ENCODE peak calls at places on chromosomes 6 and 20, in ten cellular contexts. One of them, this sample, is unnamed.

GRCh38 chr20:10242166-10242565 is 23.5 kb downstream of the SNAP25 start:
- DNase-seq in ELR: no peak
- DNase-seq in RWPE1: no peak
- DNase-seq in right cardiac atrium: no peak
- DNase-seq in AG08395: peak
- DNase-seq in natural killer cell: no peak
- DNase-seq in DMS153: no peak
- DNase-seq in GM10248: no peak
- DNase-seq in stimulated activated CD4-positive, alpha-beta T cell treated with anti-CD3 and anti-CD28 coated beads, TNF-alpha, amount 100 ng/mL, for 24 hours: no peak
- DNase-seq in MV-4-11: peak
- DNase-seq in this sample: no peak

GRCh38 chr20:20017852-20018245 is 687 bp downstream of the NAA20 start:
- DNase-seq in ELR: peak
- DNase-seq in RWPE1: peak
- DNase-seq in right cardiac atrium: no peak
- DNase-seq in AG08395: no peak
- DNase-seq in natural killer cell: peak
- DNase-seq in DMS153: no peak
- DNase-seq in GM10248: peak
- DNase-seq in stimulated activated CD4-positive, alpha-beta T cell treated with anti-CD3 and anti-CD28 coated beads, TNF-alpha, amount 100 ng/mL, for 24 hours: no peak
- DNase-seq in MV-4-11: no peak
- DNase-seq in this sample: peak

GRCh38 chr6:139154885-139155547 is 20.1 kb downstream of the HECA start:
- DNase-seq in ELR: peak
- DNase-seq in RWPE1: no peak
- DNase-seq in right cardiac atrium: no peak
- DNase-seq in AG08395: no peak
- DNase-seq in natural killer cell: no peak
- DNase-seq in DMS153: no peak
- DNase-seq in GM10248: no peak
- DNase-seq in stimulated activated CD4-positive, alpha-beta T cell treated with anti-CD3 and anti-CD28 coated beads, TNF-alpha, amount 100 ng/mL, for 24 hours: no peak
- DNase-seq in MV-4-11: peak
- DNase-seq in this sample: no peak

GRCh38 chr20:22293886-22294285 is 290.5 kb downstream of the FOXA2 start:
- DNase-seq in ELR: no peak
- DNase-seq in RWPE1: no peak
- DNase-seq in right cardiac atrium: no peak
- DNase-seq in AG08395: no peak
- DNase-seq in natural killer cell: no peak
- DNase-seq in DMS153: no peak
- DNase-seq in GM10248: no peak
- DNase-seq in stimulated activated CD4-positive, alpha-beta T cell treated with anti-CD3 and anti-CD28 coated beads, TNF-alpha, amount 100 ng/mL, for 24 hours: no peak
- DNase-seq in MV-4-11: no peak
- DNase-seq in this sample: no peak

GRCh38 chr6:15048367-15048766 is 197.5 kb upstream of the JARID2 start:
- DNase-seq in ELR: no peak
- DNase-seq in RWPE1: no peak
- DNase-seq in right cardiac atrium: no peak
- DNase-seq in AG08395: no peak
- DNase-seq in natural killer cell: no peak
- DNase-seq in DMS153: no peak
- DNase-seq in GM10248: peak
- DNase-seq in stimulated activated CD4-positive, alpha-beta T cell treated with anti-CD3 and anti-CD28 coated beads, TNF-alpha, amount 100 ng/mL, for 24 hours: no peak
- DNase-seq in MV-4-11: no peak
- DNase-seq in this sample: no peak

GRCh38 chr20:22490287-22491187 is 93.8 kb downstream of the FOXA2 start:
- DNase-seq in ELR: no peak
- DNase-seq in RWPE1: peak
- DNase-seq in right cardiac atrium: peak
- DNase-seq in AG08395: no peak
- DNase-seq in natural killer cell: no peak
- DNase-seq in DMS153: peak
- DNase-seq in GM10248: no peak
- DNase-seq in stimulated activated CD4-positive, alpha-beta T cell treated with anti-CD3 and anti-CD28 coated beads, TNF-alpha, amount 100 ng/mL, for 24 hours: no peak
- DNase-seq in MV-4-11: no peak
- DNase-seq in this sample: no peak

GRCh38 chr6:155013457-155013876 is 18.4 kb downstream of the TIAM2 start:
- DNase-seq in ELR: no peak
- DNase-seq in RWPE1: no peak
- DNase-seq in right cardiac atrium: no peak
- DNase-seq in AG08395: no peak
- DNase-seq in natural killer cell: no peak
- DNase-seq in DMS153: no peak
- DNase-seq in GM10248: no peak
- DNase-seq in stimulated activated CD4-positive, alpha-beta T cell treated with anti-CD3 and anti-CD28 coated beads, TNF-alpha, amount 100 ng/mL, for 24 hours: no peak
- DNase-seq in MV-4-11: no peak
- DNase-seq in this sample: no peak

GRCh38 chr20:30488941-30489601 is 768.4 kb upstream of the DEFB115 start:
- DNase-seq in ELR: no peak
- DNase-seq in RWPE1: no peak
- DNase-seq in right cardiac atrium: no peak
- DNase-seq in AG08395: no peak
- DNase-seq in natural killer cell: no peak
- DNase-seq in DMS153: no peak
- DNase-seq in GM10248: no peak
- DNase-seq in stimulated activated CD4-positive, alpha-beta T cell treated with anti-CD3 and anti-CD28 coated beads, TNF-alpha, amount 100 ng/mL, for 24 hours: no peak
- DNase-seq in MV-4-11: no peak
- DNase-seq in this sample: no peak

GRCh38 chr6:158654498-158654897 is 4.6 kb downstream of the SYTL3 start:
- DNase-seq in ELR: peak
- DNase-seq in RWPE1: no peak
- DNase-seq in right cardiac atrium: peak
- DNase-seq in AG08395: peak
- DNase-seq in natural killer cell: peak
- DNase-seq in DMS153: peak
- DNase-seq in GM10248: no peak
- DNase-seq in stimulated activated CD4-positive, alpha-beta T cell treated with anti-CD3 and anti-CD28 coated beads, TNF-alpha, amount 100 ng/mL, for 24 hours: no peak
- DNase-seq in MV-4-11: peak
- DNase-seq in this sample: no peak

GRCh38 chr6:39076086-39076992 is 27.8 kb downstream of the GLP1R start:
- DNase-seq in ELR: no peak
- DNase-seq in RWPE1: no peak
- DNase-seq in right cardiac atrium: no peak
- DNase-seq in AG08395: no peak
- DNase-seq in natural killer cell: peak
- DNase-seq in DMS153: no peak
- DNase-seq in GM10248: no peak
- DNase-seq in stimulated activated CD4-positive, alpha-beta T cell treated with anti-CD3 and anti-CD28 coated beads, TNF-alpha, amount 100 ng/mL, for 24 hours: no peak
- DNase-seq in MV-4-11: no peak
- DNase-seq in this sample: no peak

GRCh38 chr6:164749126-164749758 is 560.2 kb downstream of the C6orf118 start:
- DNase-seq in ELR: no peak
- DNase-seq in RWPE1: peak
- DNase-seq in right cardiac atrium: peak
- DNase-seq in AG08395: peak
- DNase-seq in natural killer cell: no peak
- DNase-seq in DMS153: peak
- DNase-seq in GM10248: no peak
- DNase-seq in stimulated activated CD4-positive, alpha-beta T cell treated with anti-CD3 and anti-CD28 coated beads, TNF-alpha, amount 100 ng/mL, for 24 hours: no peak
- DNase-seq in MV-4-11: no peak
- DNase-seq in this sample: no peak

GRCh38 chr6:26126394-26127221 is 39.4 kb downstream of the HFE start:
- DNase-seq in ELR: peak
- DNase-seq in RWPE1: no peak
- DNase-seq in right cardiac atrium: no peak
- DNase-seq in AG08395: no peak
- DNase-seq in natural killer cell: no peak
- DNase-seq in DMS153: no peak
- DNase-seq in GM10248: no peak
- DNase-seq in stimulated activated CD4-positive, alpha-beta T cell treated with anti-CD3 and anti-CD28 coated beads, TNF-alpha, amount 100 ng/mL, for 24 hours: no peak
- DNase-seq in MV-4-11: no peak
- DNase-seq in this sample: no peak

GRCh38 chr6:40732878-40733277 is 145.7 kb upstream of the LRFN2 start:
- DNase-seq in ELR: no peak
- DNase-seq in RWPE1: no peak
- DNase-seq in right cardiac atrium: no peak
- DNase-seq in AG08395: no peak
- DNase-seq in natural killer cell: no peak
- DNase-seq in DMS153: no peak
- DNase-seq in GM10248: no peak
- DNase-seq in stimulated activated CD4-positive, alpha-beta T cell treated with anti-CD3 and anti-CD28 coated beads, TNF-alpha, amount 100 ng/mL, for 24 hours: no peak
- DNase-seq in MV-4-11: no peak
- DNase-seq in this sample: no peak

GRCh38 chr20:58239216-58239615 is 10.8 kb upstream of the ANKRD60 start:
- DNase-seq in ELR: peak
- DNase-seq in RWPE1: no peak
- DNase-seq in right cardiac atrium: no peak
- DNase-seq in AG08395: no peak
- DNase-seq in natural killer cell: no peak
- DNase-seq in DMS153: no peak
- DNase-seq in GM10248: no peak
- DNase-seq in stimulated activated CD4-positive, alpha-beta T cell treated with anti-CD3 and anti-CD28 coated beads, TNF-alpha, amount 100 ng/mL, for 24 hours: no peak
- DNase-seq in MV-4-11: no peak
- DNase-seq in this sample: no peak

GRCh38 chr6:87346700-87347099 is 2.1 kb downstream of the C6orf163 start:
- DNase-seq in ELR: no peak
- DNase-seq in RWPE1: no peak
- DNase-seq in right cardiac atrium: no peak
- DNase-seq in AG08395: no peak
- DNase-seq in natural killer cell: no peak
- DNase-seq in DMS153: no peak
- DNase-seq in GM10248: no peak
- DNase-seq in stimulated activated CD4-positive, alpha-beta T cell treated with anti-CD3 and anti-CD28 coated beads, TNF-alpha, amount 100 ng/mL, for 24 hours: no peak
- DNase-seq in MV-4-11: no peak
- DNase-seq in this sample: no peak

GRCh38 chr20:33992145-33992922 is 1.4 kb upstream of the RALY start:
- DNase-seq in ELR: peak
- DNase-seq in RWPE1: peak
- DNase-seq in right cardiac atrium: no peak
- DNase-seq in AG08395: no peak
- DNase-seq in natural killer cell: no peak
- DNase-seq in DMS153: no peak
- DNase-seq in GM10248: no peak
- DNase-seq in stimulated activated CD4-positive, alpha-beta T cell treated with anti-CD3 and anti-CD28 coated beads, TNF-alpha, amount 100 ng/mL, for 24 hours: no peak
- DNase-seq in MV-4-11: no peak
- DNase-seq in this sample: peak

GRCh38 chr20:3629893-3630292 is 33.3 kb downstream of the GFRA4 start:
- DNase-seq in ELR: no peak
- DNase-seq in RWPE1: no peak
- DNase-seq in right cardiac atrium: no peak
- DNase-seq in AG08395: no peak
- DNase-seq in natural killer cell: no peak
- DNase-seq in DMS153: no peak
- DNase-seq in GM10248: no peak
- DNase-seq in stimulated activated CD4-positive, alpha-beta T cell treated with anti-CD3 and anti-CD28 coated beads, TNF-alpha, amount 100 ng/mL, for 24 hours: no peak
- DNase-seq in MV-4-11: no peak
- DNase-seq in this sample: no peak

GRCh38 chr6:107304421-107305025 is 154.8 kb downstream of the PDSS2 start:
- DNase-seq in ELR: peak
- DNase-seq in RWPE1: peak
- DNase-seq in right cardiac atrium: no peak
- DNase-seq in AG08395: no peak
- DNase-seq in natural killer cell: no peak
- DNase-seq in DMS153: no peak
- DNase-seq in GM10248: no peak
- DNase-seq in stimulated activated CD4-positive, alpha-beta T cell treated with anti-CD3 and anti-CD28 coated beads, TNF-alpha, amount 100 ng/mL, for 24 hours: no peak
- DNase-seq in MV-4-11: no peak
- DNase-seq in this sample: no peak

GRCh38 chr20:59403261-59403961 is 103.0 kb downstream of the EDN3 start:
- DNase-seq in ELR: peak
- DNase-seq in RWPE1: peak
- DNase-seq in right cardiac atrium: peak
- DNase-seq in AG08395: peak
- DNase-seq in natural killer cell: peak
- DNase-seq in DMS153: no peak
- DNase-seq in GM10248: peak
- DNase-seq in stimulated activated CD4-positive, alpha-beta T cell treated with anti-CD3 and anti-CD28 coated beads, TNF-alpha, amount 100 ng/mL, for 24 hours: peak
- DNase-seq in MV-4-11: no peak
- DNase-seq in this sample: peak

GRCh38 chr6:157432231-157432630 is 51.2 kb downstream of the ZDHHC14 start:
- DNase-seq in ELR: no peak
- DNase-seq in RWPE1: peak
- DNase-seq in right cardiac atrium: no peak
- DNase-seq in AG08395: no peak
- DNase-seq in natural killer cell: no peak
- DNase-seq in DMS153: no peak
- DNase-seq in GM10248: no peak
- DNase-seq in stimulated activated CD4-positive, alpha-beta T cell treated with anti-CD3 and anti-CD28 coated beads, TNF-alpha, amount 100 ng/mL, for 24 hours: no peak
- DNase-seq in MV-4-11: no peak
- DNase-seq in this sample: no peak

GRCh38 chr6:14804444-14805210 is 441.2 kb upstream of the JARID2 start:
- DNase-seq in ELR: peak
- DNase-seq in RWPE1: no peak
- DNase-seq in right cardiac atrium: peak
- DNase-seq in AG08395: peak
- DNase-seq in natural killer cell: no peak
- DNase-seq in DMS153: peak
- DNase-seq in GM10248: no peak
- DNase-seq in stimulated activated CD4-positive, alpha-beta T cell treated with anti-CD3 and anti-CD28 coated beads, TNF-alpha, amount 100 ng/mL, for 24 hours: no peak
- DNase-seq in MV-4-11: no peak
- DNase-seq in this sample: no peak

GRCh38 chr20:52889225-52889624 is 82.9 kb upstream of the TSHZ2 start:
- DNase-seq in ELR: no peak
- DNase-seq in RWPE1: peak
- DNase-seq in right cardiac atrium: no peak
- DNase-seq in AG08395: peak
- DNase-seq in natural killer cell: no peak
- DNase-seq in DMS153: no peak
- DNase-seq in GM10248: no peak
- DNase-seq in stimulated activated CD4-positive, alpha-beta T cell treated with anti-CD3 and anti-CD28 coated beads, TNF-alpha, amount 100 ng/mL, for 24 hours: no peak
- DNase-seq in MV-4-11: no peak
- DNase-seq in this sample: no peak

GRCh38 chr20:1324598-1325172 is 4.3 kb downstream of the SDCBP2 start:
- DNase-seq in ELR: peak
- DNase-seq in RWPE1: no peak
- DNase-seq in right cardiac atrium: no peak
- DNase-seq in AG08395: no peak
- DNase-seq in natural killer cell: peak
- DNase-seq in DMS153: no peak
- DNase-seq in GM10248: no peak
- DNase-seq in stimulated activated CD4-positive, alpha-beta T cell treated with anti-CD3 and anti-CD28 coated beads, TNF-alpha, amount 100 ng/mL, for 24 hours: no peak
- DNase-seq in MV-4-11: no peak
- DNase-seq in this sample: peak